ENCODE peak calls at places on chromosomes 16 and 17, in nine cellular contexts. One of them, this sample, is unnamed.

GRCh38 chr17:42680331-42680808 is 1.3 kb downstream of the CCR10 start:
- DNase-seq in GM12865: peak
- DNase-seq in bronchial epithelial cell: no peak
- DNase-seq in cardiac fibroblast: peak
- DNase-seq in body of pancreas: peak
- DNase-seq in stomach: no peak
- DNase-seq in A673: no peak
- DNase-seq in Peyer's patch: no peak
- DNase-seq in CD8-positive, alpha-beta T cell: no peak
- DNase-seq in this sample: peak

GRCh38 chr16:57949013-57949412 is 21.9 kb downstream of the CNGB1 start:
- DNase-seq in GM12865: no peak
- DNase-seq in bronchial epithelial cell: no peak
- DNase-seq in cardiac fibroblast: no peak
- DNase-seq in body of pancreas: no peak
- DNase-seq in stomach: no peak
- DNase-seq in A673: no peak
- DNase-seq in Peyer's patch: no peak
- DNase-seq in CD8-positive, alpha-beta T cell: no peak
- DNase-seq in this sample: no peak

GRCh38 chr16:75248536-75249380 is 2.7 kb downstream of the BCAR1 start:
- DNase-seq in GM12865: no peak
- DNase-seq in bronchial epithelial cell: no peak
- DNase-seq in cardiac fibroblast: no peak
- DNase-seq in body of pancreas: no peak
- DNase-seq in stomach: no peak
- DNase-seq in A673: no peak
- DNase-seq in Peyer's patch: no peak
- DNase-seq in CD8-positive, alpha-beta T cell: no peak
- DNase-seq in this sample: no peak

GRCh38 chr17:45753645-45754225 is 30.4 kb upstream of the CRHR1 start:
- DNase-seq in GM12865: no peak
- DNase-seq in bronchial epithelial cell: no peak
- DNase-seq in cardiac fibroblast: no peak
- DNase-seq in body of pancreas: no peak
- DNase-seq in stomach: no peak
- DNase-seq in A673: no peak
- DNase-seq in Peyer's patch: no peak
- DNase-seq in CD8-positive, alpha-beta T cell: no peak
- DNase-seq in this sample: no peak

GRCh38 chr17:73731733-73732132 is 87.5 kb upstream of the SDK2 start:
- DNase-seq in GM12865: no peak
- DNase-seq in bronchial epithelial cell: no peak
- DNase-seq in cardiac fibroblast: no peak
- DNase-seq in body of pancreas: no peak
- DNase-seq in stomach: no peak
- DNase-seq in A673: no peak
- DNase-seq in Peyer's patch: no peak
- DNase-seq in CD8-positive, alpha-beta T cell: no peak
- DNase-seq in this sample: no peak

GRCh38 chr17:50865060-50865867 is 890 bp downstream of the TOB1 start:
- DNase-seq in GM12865: peak
- DNase-seq in bronchial epithelial cell: peak
- DNase-seq in cardiac fibroblast: peak
- DNase-seq in body of pancreas: peak
- DNase-seq in stomach: peak
- DNase-seq in A673: peak
- DNase-seq in Peyer's patch: peak
- DNase-seq in CD8-positive, alpha-beta T cell: peak
- DNase-seq in this sample: peak

GRCh38 chr16:22635345-22635744 is 124.7 kb downstream of the NPIPB5 start:
- DNase-seq in GM12865: no peak
- DNase-seq in bronchial epithelial cell: no peak
- DNase-seq in cardiac fibroblast: no peak
- DNase-seq in body of pancreas: no peak
- DNase-seq in stomach: no peak
- DNase-seq in A673: no peak
- DNase-seq in Peyer's patch: no peak
- DNase-seq in CD8-positive, alpha-beta T cell: no peak
- DNase-seq in this sample: no peak

GRCh38 chr17:43673516-43674323 is 12.0 kb upstream of the MEOX1 start:
- DNase-seq in GM12865: peak
- DNase-seq in bronchial epithelial cell: peak
- DNase-seq in cardiac fibroblast: peak
- DNase-seq in body of pancreas: peak
- DNase-seq in stomach: peak
- DNase-seq in A673: peak
- DNase-seq in Peyer's patch: peak
- DNase-seq in CD8-positive, alpha-beta T cell: peak
- DNase-seq in this sample: peak

GRCh38 chr17:45640141-45640850 is 143.8 kb upstream of the CRHR1 start:
- DNase-seq in GM12865: peak
- DNase-seq in bronchial epithelial cell: peak
- DNase-seq in cardiac fibroblast: peak
- DNase-seq in body of pancreas: peak
- DNase-seq in stomach: peak
- DNase-seq in A673: peak
- DNase-seq in Peyer's patch: peak
- DNase-seq in CD8-positive, alpha-beta T cell: peak
- DNase-seq in this sample: peak

GRCh38 chr17:10754109-10754508 is 24.3 kb upstream of the TMEM220 start:
- DNase-seq in GM12865: peak
- DNase-seq in bronchial epithelial cell: peak
- DNase-seq in cardiac fibroblast: peak
- DNase-seq in body of pancreas: peak
- DNase-seq in stomach: peak
- DNase-seq in A673: peak
- DNase-seq in Peyer's patch: peak
- DNase-seq in CD8-positive, alpha-beta T cell: no peak
- DNase-seq in this sample: peak

GRCh38 chr16:81673432-81673831 is 105.7 kb upstream of the PLCG2 start:
- DNase-seq in GM12865: no peak
- DNase-seq in bronchial epithelial cell: no peak
- DNase-seq in cardiac fibroblast: no peak
- DNase-seq in body of pancreas: no peak
- DNase-seq in stomach: no peak
- DNase-seq in A673: no peak
- DNase-seq in Peyer's patch: no peak
- DNase-seq in CD8-positive, alpha-beta T cell: no peak
- DNase-seq in this sample: no peak

GRCh38 chr17:34895388-34895787 is 65.9 kb downstream of the CCT6B start:
- DNase-seq in GM12865: no peak
- DNase-seq in bronchial epithelial cell: no peak
- DNase-seq in cardiac fibroblast: no peak
- DNase-seq in body of pancreas: no peak
- DNase-seq in stomach: no peak
- DNase-seq in A673: no peak
- DNase-seq in Peyer's patch: no peak
- DNase-seq in CD8-positive, alpha-beta T cell: no peak
- DNase-seq in this sample: no peak

GRCh38 chr17:77833769-77834168 is 124.7 kb upstream of the TNRC6C start:
- DNase-seq in GM12865: no peak
- DNase-seq in bronchial epithelial cell: no peak
- DNase-seq in cardiac fibroblast: no peak
- DNase-seq in body of pancreas: no peak
- DNase-seq in stomach: no peak
- DNase-seq in A673: no peak
- DNase-seq in Peyer's patch: no peak
- DNase-seq in CD8-positive, alpha-beta T cell: no peak
- DNase-seq in this sample: no peak

GRCh38 chr16:50547944-50548658 is at the start of gene NKD1:
- DNase-seq in GM12865: peak
- DNase-seq in bronchial epithelial cell: no peak
- DNase-seq in cardiac fibroblast: peak
- DNase-seq in body of pancreas: peak
- DNase-seq in stomach: peak
- DNase-seq in A673: peak
- DNase-seq in Peyer's patch: peak
- DNase-seq in CD8-positive, alpha-beta T cell: peak
- DNase-seq in this sample: peak

GRCh38 chr16:24845726-24846547 is at the start of gene SLC5A11:
- DNase-seq in GM12865: no peak
- DNase-seq in bronchial epithelial cell: no peak
- DNase-seq in cardiac fibroblast: no peak
- DNase-seq in body of pancreas: no peak
- DNase-seq in stomach: no peak
- DNase-seq in A673: no peak
- DNase-seq in Peyer's patch: peak
- DNase-seq in CD8-positive, alpha-beta T cell: no peak
- DNase-seq in this sample: no peak

GRCh38 chr17:49850772-49851386 is 3.0 kb upstream of the TAC4 start:
- DNase-seq in GM12865: no peak
- DNase-seq in bronchial epithelial cell: no peak
- DNase-seq in cardiac fibroblast: no peak
- DNase-seq in body of pancreas: no peak
- DNase-seq in stomach: no peak
- DNase-seq in A673: no peak
- DNase-seq in Peyer's patch: no peak
- DNase-seq in CD8-positive, alpha-beta T cell: peak
- DNase-seq in this sample: no peak

GRCh38 chr17:17345686-17346427 is 42.7 kb downstream of the NT5M start:
- DNase-seq in GM12865: no peak
- DNase-seq in bronchial epithelial cell: no peak
- DNase-seq in cardiac fibroblast: no peak
- DNase-seq in body of pancreas: no peak
- DNase-seq in stomach: peak
- DNase-seq in A673: no peak
- DNase-seq in Peyer's patch: peak
- DNase-seq in CD8-positive, alpha-beta T cell: no peak
- DNase-seq in this sample: no peak

GRCh38 chr16:86229866-86230656 is 280.3 kb upstream of the FOXF1 start:
- DNase-seq in GM12865: no peak
- DNase-seq in bronchial epithelial cell: no peak
- DNase-seq in cardiac fibroblast: no peak
- DNase-seq in body of pancreas: no peak
- DNase-seq in stomach: no peak
- DNase-seq in A673: no peak
- DNase-seq in Peyer's patch: peak
- DNase-seq in CD8-positive, alpha-beta T cell: no peak
- DNase-seq in this sample: no peak

GRCh38 chr16:11333696-11334095 is 11.6 kb upstream of the RMI2 start:
- DNase-seq in GM12865: no peak
- DNase-seq in bronchial epithelial cell: peak
- DNase-seq in cardiac fibroblast: no peak
- DNase-seq in body of pancreas: no peak
- DNase-seq in stomach: no peak
- DNase-seq in A673: no peak
- DNase-seq in Peyer's patch: no peak
- DNase-seq in CD8-positive, alpha-beta T cell: no peak
- DNase-seq in this sample: no peak

GRCh38 chr17:38605852-38606645 is at the start of gene SRCIN1:
- DNase-seq in GM12865: peak
- DNase-seq in bronchial epithelial cell: no peak
- DNase-seq in cardiac fibroblast: no peak
- DNase-seq in body of pancreas: peak
- DNase-seq in stomach: peak
- DNase-seq in A673: peak
- DNase-seq in Peyer's patch: peak
- DNase-seq in CD8-positive, alpha-beta T cell: peak
- DNase-seq in this sample: peak

GRCh38 chr16:79188115-79188779 is 412.3 kb downstream of the MAF start:
- DNase-seq in GM12865: no peak
- DNase-seq in bronchial epithelial cell: no peak
- DNase-seq in cardiac fibroblast: no peak
- DNase-seq in body of pancreas: no peak
- DNase-seq in stomach: no peak
- DNase-seq in A673: no peak
- DNase-seq in Peyer's patch: no peak
- DNase-seq in CD8-positive, alpha-beta T cell: no peak
- DNase-seq in this sample: no peak
- TF ChIP-seq CTCF in GM12865: no peak
- TF ChIP-seq CTCF in bronchial epithelial cell: no peak
- TF ChIP-seq CTCF in cardiac fibroblast: no peak
- TF ChIP-seq CTCF in body of pancreas: no peak
- TF ChIP-seq CTCF in stomach: no peak
- TF ChIP-seq CTCF in A673: no peak
- TF ChIP-seq CTCF in Peyer's patch: no peak
- TF ChIP-seq CTCF in CD8-positive, alpha-beta T cell: no peak
- TF ChIP-seq CTCF in this sample: no peak

DNA sequence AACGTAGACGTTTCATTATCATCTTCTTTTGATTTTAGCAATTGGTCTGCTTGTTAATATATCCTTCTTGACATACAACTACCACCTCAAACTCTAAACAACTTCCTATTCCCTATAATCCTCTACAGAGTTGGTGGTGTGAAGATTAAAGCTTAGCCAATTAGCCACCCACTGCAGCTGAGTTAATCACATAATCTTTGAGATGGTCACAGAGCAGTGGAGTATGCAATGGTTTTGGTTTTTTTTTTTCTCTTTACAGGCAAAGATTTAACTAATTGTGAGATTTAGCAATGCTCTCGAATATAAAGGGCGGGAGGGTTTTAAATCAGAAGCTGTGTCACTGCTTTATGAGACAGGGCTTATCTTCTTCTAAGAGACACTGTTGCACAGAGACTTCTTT is 37.0 kb downstream of the STX8 start:
- DNase-seq in GM12865: no peak
- DNase-seq in bronchial epithelial cell: no peak
- DNase-seq in cardiac fibroblast: no peak
- DNase-seq in body of pancreas: no peak
- DNase-seq in stomach: no peak
- DNase-seq in A673: peak
- DNase-seq in Peyer's patch: no peak
- DNase-seq in CD8-positive, alpha-beta T cell: no peak
- DNase-seq in this sample: peak
- TF ChIP-seq CTCF in GM12865: no peak
- TF ChIP-seq CTCF in bronchial epithelial cell: no peak
- TF ChIP-seq CTCF in cardiac fibroblast: no peak
- TF ChIP-seq CTCF in body of pancreas: no peak
- TF ChIP-seq CTCF in stomach: no peak
- TF ChIP-seq CTCF in A673: no peak
- TF ChIP-seq CTCF in Peyer's patch: no peak
- TF ChIP-seq CTCF in CD8-positive, alpha-beta T cell: no peak
- TF ChIP-seq CTCF in this sample: no peak

GRCh38 chr17:37490638-37491614 is 1.2 kb downstream of the DUSP14 start:
- DNase-seq in GM12865: peak
- DNase-seq in bronchial epithelial cell: peak
- DNase-seq in cardiac fibroblast: peak
- DNase-seq in body of pancreas: peak
- DNase-seq in stomach: no peak
- DNase-seq in A673: peak
- DNase-seq in Peyer's patch: no peak
- DNase-seq in CD8-positive, alpha-beta T cell: no peak
- DNase-seq in this sample: no peak
- TF ChIP-seq CTCF in GM12865: no peak
- TF ChIP-seq CTCF in bronchial epithelial cell: no peak
- TF ChIP-seq CTCF in cardiac fibroblast: no peak
- TF ChIP-seq CTCF in body of pancreas: no peak
- TF ChIP-seq CTCF in stomach: no peak
- TF ChIP-seq CTCF in A673: no peak
- TF ChIP-seq CTCF in Peyer's patch: no peak
- TF ChIP-seq CTCF in CD8-positive, alpha-beta T cell: no peak
- TF ChIP-seq CTCF in this sample: no peak

DNA sequence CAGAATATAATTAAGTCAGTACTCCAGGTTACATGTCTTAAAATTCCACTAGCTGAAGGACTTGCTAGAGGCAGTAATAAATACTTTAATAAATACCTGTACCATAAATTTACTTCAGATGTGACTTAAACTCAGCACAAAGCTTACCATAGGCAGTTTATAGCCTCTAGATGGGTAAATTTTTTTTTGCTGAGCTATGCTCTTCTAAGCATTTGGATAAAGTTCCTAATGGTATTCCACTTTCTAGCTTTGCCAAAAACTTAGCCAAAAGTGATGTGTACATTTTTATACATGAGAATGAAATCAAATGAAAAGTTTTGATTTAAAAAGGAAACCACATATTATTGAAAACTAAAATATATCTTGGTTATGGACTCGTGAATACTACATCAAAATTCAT is 63.7 kb upstream of the DHX40 start:
- DNase-seq in GM12865: no peak
- DNase-seq in bronchial epithelial cell: no peak
- DNase-seq in cardiac fibroblast: no peak
- DNase-seq in body of pancreas: no peak
- DNase-seq in stomach: no peak
- DNase-seq in A673: no peak
- DNase-seq in Peyer's patch: no peak
- DNase-seq in CD8-positive, alpha-beta T cell: no peak
- DNase-seq in this sample: no peak
- TF ChIP-seq CTCF in GM12865: no peak
- TF ChIP-seq CTCF in bronchial epithelial cell: no peak
- TF ChIP-seq CTCF in cardiac fibroblast: no peak
- TF ChIP-seq CTCF in body of pancreas: no peak
- TF ChIP-seq CTCF in stomach: no peak
- TF ChIP-seq CTCF in A673: no peak
- TF ChIP-seq CTCF in Peyer's patch: no peak
- TF ChIP-seq CTCF in CD8-positive, alpha-beta T cell: no peak
- TF ChIP-seq CTCF in this sample: no peak

This sample was measured in WERI-Rb-1.